ENCODE peak calls at places on chromosomes 5 and 9, in ten cellular contexts. N is endothelial cell, B is fibroblast of pulmonary artery, C is left ventricle myocardium inferior, Q is stomach, V is HCT116, O is mucosa of descending colon, J is neural crest cell, D is mammary epithelial cell, Z is heart right ventricle. E is an unnamed sample.

GRCh38 chr9:18255747-18256146 is 218.2 kb upstream of the ADAMTSL1 start:
- DNase-seq in V (no peak), N (no peak), C (no peak), Q (no peak), O (no peak), B (no peak), Z (no peak), J (no peak), D (no peak), E (no peak)

GRCh38 chr9:3896576-3896975 is 370.8 kb upstream of the RFX3 start:
- DNase-seq in Z (no peak), O (no peak), V (no peak), B (no peak), Q (no peak), D (no peak), N (no peak), J (no peak), C (no peak), E (no peak)

GRCh38 chr9:128361981-128362646 is 9.1 kb upstream of the URM1 start:
- DNase-seq in J (peak; percentile 81), N (peak; percentile 81), D (peak; percentile 72), Z (peak; percentile 78), V (peak; percentile 59), C (peak; percentile 79), B (peak; percentile 86), Q (peak; percentile 88), O (peak; percentile 89), E (peak; percentile 93)

GRCh38 chr5:176388003-176388340 is 426 bp downstream of the NOP16 start:
- DNase-seq in N (peak; percentile 22), O (no peak), J (peak; percentile 14), V (no peak), C (no peak), Q (no peak), B (no peak), Z (no peak), D (peak; percentile 27), E (no peak)

GRCh38 chr5:68405026-68405684 is 189.6 kb downstream of the PIK3R1 start:
- DNase-seq in C (no peak), Z (no peak), D (peak; percentile 53), J (no peak), N (no peak), Q (no peak), V (no peak), B (no peak), O (peak; percentile 46), E (no peak)

GRCh38 chr9:123590499-123590898 is 234.5 kb downstream of the CRB2 start:
- DNase-seq in D (no peak), O (no peak), Q (no peak), J (no peak), C (no peak), V (no peak), N (no peak), Z (no peak), B (no peak), E (no peak)

GRCh38 chr9:35102465-35102768 is 514 bp downstream of the STOML2 start:
- DNase-seq in J (no peak), D (no peak), N (no peak), Q (no peak), O (no peak), C (no peak), Z (no peak), B (peak; percentile 10), V (no peak), E (no peak)

GRCh38 chr9:94668424-94668916 is 29.2 kb upstream of the FBP1 start:
- DNase-seq in B (no peak), Q (no peak), Z (no peak), N (no peak), J (no peak), O (no peak), D (no peak), V (no peak), C (no peak), E (no peak)

GRCh38 chr5:168592014-168592368 is 12.8 kb upstream of the PANK3 start:
- DNase-seq in J (no peak), Z (no peak), C (no peak), N (no peak), B (peak; percentile 72), O (peak; percentile 52), D (peak; percentile 26), Q (peak; percentile 74), V (no peak), E (no peak)

GRCh38 chr9:35484406-35484805 is 5.5 kb upstream of the RUSC2 start:
- DNase-seq in Q (no peak), O (no peak), J (no peak), V (no peak), D (no peak), N (no peak), C (no peak), B (no peak), Z (no peak), E (no peak)

GRCh38 chr5:116622375-116623075 is 47.9 kb upstream of the SEMA6A start:
- DNase-seq in V (no peak), B (no peak), C (no peak), O (no peak), Q (no peak), Z (no peak), J (no peak), N (no peak), D (no peak), E (no peak)

GRCh38 chr5:151068571-151069197 is 12.2 kb downstream of the TNIP1 start:
- DNase-seq in C (no peak), O (no peak), Q (no peak), V (no peak), B (no peak), Z (no peak), N (no peak), D (no peak), J (no peak), E (no peak)

GRCh38 chr5:145553177-145553576 is 282.0 kb downstream of the PRELID2 start:
- DNase-seq in V (no peak), B (no peak), Z (no peak), Q (peak; percentile 25), C (no peak), O (no peak), J (no peak), N (no peak), D (peak; percentile 27), E (no peak)

GRCh38 chr9:135221951-135222631 is 134.6 kb downstream of the OLFM1 start:
- DNase-seq in B (no peak), Q (no peak), D (no peak), J (no peak), V (no peak), N (no peak), Z (peak; percentile 5), C (no peak), O (no peak), E (no peak)

DNA sequence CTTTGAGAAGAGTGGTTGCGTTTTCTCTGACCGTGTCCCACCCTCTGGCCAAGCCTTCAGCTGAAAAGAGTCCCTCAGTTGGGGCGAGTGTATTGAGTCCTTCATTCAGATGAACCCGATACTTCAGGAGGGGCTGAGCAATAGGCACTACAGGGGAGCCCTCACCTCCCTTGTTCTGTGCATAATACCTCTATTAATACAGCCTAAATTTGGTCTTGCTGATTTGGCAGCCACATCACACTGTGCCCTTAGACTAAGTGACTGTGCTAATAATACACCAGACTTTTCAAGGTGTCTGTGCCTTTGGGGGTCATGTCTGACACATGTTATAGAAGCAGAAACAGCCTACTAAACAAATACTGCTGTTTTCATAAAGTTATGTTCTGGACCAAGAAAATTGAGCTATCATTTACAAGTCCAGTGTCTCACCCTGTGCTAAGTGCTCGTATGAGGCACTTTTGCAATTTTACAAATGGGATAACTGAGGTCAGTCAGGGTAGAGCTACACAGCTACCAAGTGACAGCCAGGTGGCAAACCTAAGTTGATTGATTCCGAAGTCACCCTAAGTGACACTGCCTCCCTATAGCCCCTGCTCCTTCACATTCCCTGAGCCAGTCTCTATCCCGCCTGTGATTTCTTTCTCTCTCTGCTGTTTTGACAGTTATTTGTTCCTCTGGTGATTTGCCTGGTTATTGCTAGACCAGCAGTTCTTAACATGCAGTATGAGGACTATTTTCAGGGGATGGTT is 56.0 kb downstream of the RAD23B start:
- DNase-seq in J (no peak), Z (no peak), O (no peak), D (no peak), C (no peak), Q (no peak), V (no peak), N (no peak), B (no peak), E (peak; percentile 46)
- TF ChIP-seq CTCF in J (no peak), Z (no peak), O (no peak), D (no peak), C (no peak), Q (no peak), V (no peak), N (no peak), B (no peak), E (no peak)

GRCh38 chr5:113122053-113122452 is 145.5 kb downstream of the DCP2 start:
- DNase-seq in V (no peak), N (no peak), Q (no peak), O (no peak), J (no peak), C (peak; percentile 41), D (peak; percentile 82), B (peak; percentile 93), Z (no peak), E (no peak)
- TF ChIP-seq CTCF in V (no peak), N (no peak), Q (no peak), O (no peak), J (no peak), C (no peak), D (peak; percentile 23), B (peak; percentile 3), Z (no peak), E (no peak)

GRCh38 chr9:36961568-36962360 is 72.3 kb downstream of the PAX5 start:
- DNase-seq in O (peak; percentile 11), C (no peak), V (no peak), Z (no peak), J (no peak), D (no peak), B (peak; percentile 16), N (no peak), Q (no peak), E (no peak)
- TF ChIP-seq CTCF in O (no peak), C (no peak), V (no peak), Z (no peak), J (no peak), D (no peak), B (no peak), N (no peak), Q (no peak), E (no peak)

GRCh38 chr9:133687856-133688761 is 50.0 kb downstream of the SARDH start:
- DNase-seq in N (no peak), Z (peak; percentile 9), D (no peak), V (no peak), J (no peak), C (peak; percentile 10), Q (no peak), B (no peak), O (no peak), E (no peak)

GRCh38 chr9:133691659-133692363 is 46.3 kb downstream of the SARDH start:
- DNase-seq in D (no peak), N (no peak), B (no peak), J (no peak), Q (no peak), V (no peak), C (peak; percentile 3), O (no peak), Z (no peak), E (no peak)

GRCh38 chr9:133689151-133689763 is 48.9 kb downstream of the SARDH start:
- DNase-seq in O (no peak), B (no peak), D (no peak), Z (no peak), N (no peak), J (no peak), V (no peak), C (no peak), Q (no peak), E (no peak)

GRCh38 chr9:133691191-133691590 is 47.0 kb downstream of the SARDH start:
- DNase-seq in N (no peak), D (no peak), V (no peak), Q (no peak), C (peak; percentile 4), Z (no peak), J (no peak), B (no peak), O (no peak), E (no peak)

GRCh38 chr9:133690111-133690561 is 48.0 kb downstream of the SARDH start:
- DNase-seq in Q (no peak), C (peak; percentile 11), V (no peak), B (no peak), D (no peak), O (no peak), J (no peak), N (no peak), Z (no peak), E (no peak)
- TF ChIP-seq CTCF in Q (no peak), C (no peak), V (no peak), B (no peak), D (no peak), O (no peak), J (no peak), N (no peak), Z (no peak), E (no peak)

E was measured in osteocyte.